ENCODE peak calls at places on chromosomes 16 and 17, in seven cellular contexts. U is aorta; W is Right ventricle myocardium superior; K is lower leg skin; P is hypothalamus; H is activated T-cell treated with anti-CD3 and anti-CD28 coated beads, Interleukin-2, amount 50 U/mL, for 4 hours; Y is GM04504. T is an unnamed sample.

GRCh38 chr17:60138769-60139437 is 10.9 kb upstream of the CA4 start:
- DNase-seq in H (no peak), K (no peak), P (no peak), Y (no peak), W (no peak), U (peak; percentile 42), T (no peak)

GRCh38 chr17:49360796-49361128 is 1.3 kb downstream of the ZNF652 start:
- DNase-seq in W (no peak), K (peak; percentile 82), P (no peak), U (no peak), H (no peak), Y (no peak), T (no peak)

GRCh38 chr17:59298512-59298911 is 32.9 kb upstream of the YPEL2 start:
- DNase-seq in W (no peak), K (no peak), Y (no peak), U (no peak), P (no peak), H (no peak), T (no peak)

GRCh38 chr17:81354252-81354943 is 40.9 kb upstream of the BAHCC1 start:
- DNase-seq in W (no peak), H (no peak), Y (no peak), K (no peak), P (no peak), U (no peak), T (no peak)

GRCh38 chr17:58575511-58575910 is 61.1 kb upstream of the MTMR4 start:
- DNase-seq in W (no peak), H (no peak), P (no peak), U (no peak), Y (peak; percentile 18), K (peak; percentile 0), T (no peak)

GRCh38 chr16:25596194-25596593 is 95.6 kb upstream of the HS3ST4 start:
- DNase-seq in W (no peak), K (no peak), P (no peak), H (no peak), U (no peak), Y (no peak), T (no peak)

GRCh38 chr17:65334391-65334790 is 197.2 kb downstream of the RGS9 start:
- DNase-seq in H (no peak), K (no peak), W (no peak), Y (no peak), U (no peak), P (no peak), T (no peak)

GRCh38 chr16:58855291-58855823 is 121.2 kb upstream of the GOT2 start:
- DNase-seq in P (no peak), H (no peak), Y (no peak), K (no peak), W (no peak), U (no peak), T (no peak)

GRCh38 chr17:17745476-17746455 is 64.5 kb downstream of the RAI1 start:
- DNase-seq in K (no peak), Y (no peak), H (no peak), P (no peak), U (no peak), W (no peak), T (no peak)

GRCh38 chr17:67594115-67594878 is 123.4 kb upstream of the NOL11 start:
- DNase-seq in P (no peak), U (no peak), W (no peak), Y (no peak), H (no peak), K (peak; percentile 28), T (no peak)

GRCh38 chr17:4198995-4199394 is 56.0 kb downstream of the CYB5D2 start:
- DNase-seq in H (no peak), K (peak; percentile 5), Y (no peak), W (no peak), P (no peak), U (no peak), T (no peak)

GRCh38 chr16:78407191-78407590 is 307.7 kb downstream of the WWOX start:
- DNase-seq in P (no peak), Y (no peak), U (no peak), K (no peak), H (no peak), W (no peak), T (no peak)

GRCh38 chr17:12613566-12613965 is 52.1 kb upstream of the MYOCD start:
- DNase-seq in Y (peak; percentile 45), H (no peak), K (no peak), U (no peak), P (no peak), W (no peak), T (no peak)

GRCh38 chr16:66574081-66574480 is 5.2 kb upstream of the CMTM2 start:
- DNase-seq in P (no peak), U (no peak), Y (no peak), W (no peak), H (no peak), K (no peak), T (no peak)

GRCh38 chr16:8712589-8713361 is 38.4 kb downstream of the ABAT start:
- DNase-seq in W (no peak), Y (no peak), H (no peak), P (no peak), K (no peak), U (no peak), T (no peak)

GRCh38 chr17:7323731-7324437 is 5.3 kb downstream of the NEURL4 start:
- DNase-seq in H (peak; percentile 67), U (no peak), K (no peak), W (peak; percentile 72), P (no peak), Y (no peak), T (no peak)

GRCh38 chr17:62085511-62086408 is 20.7 kb upstream of the MED13 start:
- DNase-seq in P (no peak), Y (no peak), K (no peak), U (no peak), W (no peak), H (no peak), T (no peak)

GRCh38 chr17:80539022-80539421 is 5.6 kb upstream of the RPTOR start:
- DNase-seq in K (no peak), Y (no peak), W (no peak), U (no peak), H (no peak), P (no peak), T (no peak)